ENCODE peak calls at places on chromosomes 3 and 15, in five cellular contexts. A is GM12878, S is SK-N-SH, Z is HepG2, X is K562. G is an unnamed sample.

GRCh38 chr15:59410448-59410896 is 27.5 kb upstream of the FAM81A start:
- DNase-seq in Z (peak; percentile 31), S (no peak), X (no peak), A (peak; percentile 64), G (no peak)

GRCh38 chr3:49180116-49180515 is 8.7 kb downstream of the KLHDC8B start:
- DNase-seq in Z (no peak), X (no peak), A (no peak), S (no peak), G (no peak)

GRCh38 chr15:81813215-81813614 is 232.6 kb downstream of the MEX3B start:
- DNase-seq in Z (no peak), X (peak; percentile 38), A (no peak), S (peak; percentile 24), G (no peak)

GRCh38 chr3:109707642-109708041 is 370.3 kb upstream of the DPPA4 start:
- DNase-seq in X (no peak), S (no peak), Z (no peak), A (no peak), G (no peak)

GRCh38 chr15:69059170-69059943 is 44.9 kb downstream of the NOX5 start:
- DNase-seq in Z (peak; percentile 83), S (peak; percentile 82), A (peak; percentile 19), X (peak; percentile 89), G (peak; percentile 81)

GRCh38 chr15:98347001-98347400 is 301.3 kb upstream of the IGF1R start:
- DNase-seq in X (no peak), A (no peak), S (no peak), Z (no peak), G (no peak)

GRCh38 chr3:63309780-63310179 is 31.7 kb downstream of the SYNPR start:
- DNase-seq in Z (no peak), A (no peak), S (no peak), X (no peak), G (no peak)

GRCh38 chr15:28001641-28002040 is 97.5 kb downstream of the OCA2 start:
- DNase-seq in X (no peak), S (no peak), A (no peak), Z (no peak), G (no peak)

GRCh38 chr3:42080452-42080872 is 10.7 kb upstream of the TRAK1 start:
- DNase-seq in Z (peak; percentile 83), A (peak; percentile 38), S (no peak), X (no peak), G (peak; percentile 32)

GRCh38 chr3:64467255-64467944 is 220.4 kb downstream of the ADAMTS9 start:
- DNase-seq in Z (no peak), S (no peak), A (no peak), X (no peak), G (no peak)

GRCh38 chr3:50676031-50676705 is 1.4 kb downstream of the DOCK3 start:
- DNase-seq in X (no peak), Z (no peak), A (no peak), S (no peak), G (no peak)

DNA sequence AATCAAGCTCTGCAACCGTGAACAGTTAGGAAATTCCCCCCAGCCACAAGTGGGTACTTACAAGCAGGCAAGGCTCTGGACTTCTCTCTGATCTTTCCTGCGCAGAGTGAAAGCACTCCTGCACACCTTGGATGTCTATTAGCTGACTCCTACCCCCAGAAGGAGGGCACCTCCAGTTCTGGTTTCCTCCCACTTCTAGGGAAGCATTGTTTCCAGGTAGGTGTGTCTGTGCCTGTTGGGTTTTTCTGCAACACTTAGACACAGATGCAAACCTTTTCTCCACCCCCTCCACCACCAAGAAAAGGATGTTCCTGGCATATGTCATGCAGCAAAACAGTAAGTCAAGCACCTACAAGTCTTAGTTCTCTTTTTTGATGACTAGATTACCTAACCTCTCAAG is at the start of gene ZBED2:
- DNase-seq in S (no peak), Z (no peak), A (no peak), X (no peak), G (no peak)
- TF ChIP-seq SMC3 in S (no peak), Z (no peak), A (no peak), X (no peak), G (no peak)

GRCh38 chr3:46884929-46885328 is 7.4 kb downstream of the PTH1R start:
- DNase-seq in Z (no peak), A (no peak), X (no peak), S (no peak), G (no peak)
- H3K27me3 ChIP-seq in Z (peaks cover 79% of the 10 kb centered on the region), A (peaks cover 11% of the 10 kb centered on the region), X (peaks cover 79% of the 10 kb centered on the region), S (peaks cover 22% of the 10 kb centered on the region), G (peaks cover 83% of the 10 kb centered on the region)

GRCh38 chr3:12884104-12884742 is 42.9 kb upstream of the RPL32 start:
- DNase-seq in X (no peak), Z (no peak), A (no peak), S (no peak), G (peak; percentile 15)
- TF ChIP-seq SMC3 in X (no peak), Z (no peak), A (no peak), S (no peak), G (no peak)

GRCh38 chr3:10365316-10365715 is 44.4 kb upstream of the SEC13 start:
- DNase-seq in Z (no peak), X (no peak), S (no peak), A (no peak), G (no peak)
- H3K27me3 ChIP-seq in Z (no peaks in the 10 kb centered on the region), X (peaks cover 42% of the 10 kb centered on the region), S (peaks cover 5% of the 10 kb centered on the region), A (no peaks in the 10 kb centered on the region), G (no peaks in the 10 kb centered on the region)

GRCh38 chr3:14863324-14864100 is 44.8 kb downstream of the FGD5 start:
- DNase-seq in X (no peak), A (no peak), S (no peak), Z (no peak), G (no peak)

GRCh38 chr3:14861451-14862302 is 42.9 kb downstream of the FGD5 start:
- DNase-seq in A (no peak), S (no peak), X (no peak), Z (no peak), G (no peak)

GRCh38 chr3:14862661-14863230 is 44.0 kb downstream of the FGD5 start:
- DNase-seq in Z (no peak), S (no peak), A (no peak), X (no peak), G (no peak)

GRCh38 chr3:14862303-14862660 is 43.5 kb downstream of the FGD5 start:
- DNase-seq in S (no peak), X (no peak), Z (no peak), A (no peak), G (no peak)

GRCh38 chr3:14861031-14861430 is 42.3 kb downstream of the FGD5 start:
- DNase-seq in X (no peak), S (no peak), A (no peak), Z (no peak), G (no peak)
- TF ChIP-seq SMC3 in X (no peak), S (no peak), A (no peak), Z (no peak), G (no peak)

GRCh38 chr15:101437209-101437608 is 52.3 kb downstream of the PCSK6 start:
- DNase-seq in X (no peak), S (no peak), Z (no peak), A (no peak), G (no peak)
- H3K27me3 ChIP-seq in X (peaks cover 4% of the 10 kb centered on the region), S (peaks cover 5% of the 10 kb centered on the region), Z (no peaks in the 10 kb centered on the region), A (peaks cover 4% of the 10 kb centered on the region), G (peaks cover 18% of the 10 kb centered on the region)

DNA sequence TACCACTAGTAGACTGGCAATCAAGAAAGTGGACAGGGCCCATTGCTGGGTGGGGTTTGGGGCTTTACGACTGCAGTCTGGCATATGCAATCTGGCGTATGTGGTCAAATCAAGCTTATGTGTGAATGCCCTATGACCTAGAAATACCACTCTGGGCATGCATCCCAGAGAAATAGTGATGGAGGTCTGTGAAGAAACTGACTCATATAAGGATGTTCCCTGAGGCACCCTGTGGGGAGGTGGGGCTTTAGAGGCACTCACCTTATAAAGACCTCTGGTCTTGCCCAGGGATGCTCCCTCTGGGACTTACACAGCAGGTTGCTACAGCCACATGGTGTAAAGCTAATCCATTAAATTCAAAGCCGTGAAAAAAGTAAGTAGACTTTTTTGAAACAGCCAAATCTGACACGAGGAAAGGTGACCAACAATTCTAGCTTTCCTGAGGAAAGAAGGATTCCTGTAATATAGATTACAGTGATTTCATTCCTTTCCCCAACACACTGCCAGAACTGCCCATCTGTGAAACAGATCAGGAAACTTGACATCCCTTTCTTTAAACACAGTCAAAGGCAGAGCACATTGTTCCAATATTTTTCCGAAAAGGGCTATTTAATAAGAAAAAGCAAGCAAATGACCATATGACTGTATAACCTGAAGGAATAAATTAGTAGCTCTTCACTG is 13.6 kb downstream of the RARRES1 start:
- DNase-seq in X (no peak), S (no peak), Z (no peak), A (no peak), G (peak; percentile 94)
- TF ChIP-seq SMC3 in X (no peak), S (no peak), Z (no peak), A (no peak), G (no peak)

DNA sequence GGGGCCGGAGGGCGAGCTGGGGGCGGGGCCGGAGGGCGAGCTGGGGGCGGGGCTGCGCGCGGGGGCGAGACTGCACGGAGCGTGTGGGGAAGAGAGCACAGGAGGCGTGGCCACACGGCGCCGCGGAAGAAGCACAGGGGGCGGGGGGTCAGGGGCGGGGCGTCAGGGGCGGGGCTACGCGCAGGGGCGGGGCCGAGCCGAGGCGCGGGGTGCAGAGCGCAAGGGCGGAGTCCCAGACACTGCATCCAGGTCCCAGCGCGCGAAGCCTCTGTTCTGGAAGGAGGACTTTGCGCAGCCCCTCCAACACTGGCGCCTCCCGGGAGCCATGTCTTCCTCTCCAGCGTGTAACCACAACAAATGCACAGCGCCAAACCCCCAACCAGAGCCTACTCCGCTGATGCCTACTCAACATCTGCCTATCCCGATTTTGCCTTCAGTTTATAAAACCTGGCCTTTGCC is 105.4 kb downstream of the IQSEC1 start:
- DNase-seq in A (no peak), X (peak; percentile 92), Z (peak; percentile 88), S (peak; percentile 100), G (peak; percentile 83)
- H3K27me3 ChIP-seq in A (no peaks in the 10 kb centered on the region), X (no peaks in the 10 kb centered on the region), Z (peaks cover 3% of the 10 kb centered on the region), S (no peaks in the 10 kb centered on the region), G (no peaks in the 10 kb centered on the region)

GRCh38 chr3:101940521-101940992 is 91.2 kb downstream of the NFKBIZ start:
- DNase-seq in S (peak; percentile 64), Z (no peak), X (peak; percentile 65), A (no peak), G (peak; percentile 98)
- TF ChIP-seq SMC3 in S (peak; percentile 1), Z (no peak), X (no peak), A (no peak), G (peak; percentile 9)

GRCh38 chr15:79091204-79091867 is 756 bp upstream of the RASGRF1 start:
- DNase-seq in X (no peak), S (peak; percentile 81), A (no peak), Z (no peak), G (peak; percentile 6)

GRCh38 chr15:79088426-79089205 is 2.0 kb downstream of the RASGRF1 start:
- DNase-seq in A (no peak), X (no peak), S (no peak), Z (no peak), G (no peak)

GRCh38 chr15:79090487-79091203 is at the start of gene RASGRF1:
- DNase-seq in Z (no peak), S (peak; percentile 65), X (no peak), A (no peak), G (no peak)

GRCh38 chr15:79089331-79089889 is 1.2 kb downstream of the RASGRF1 start:
- DNase-seq in Z (no peak), A (no peak), X (no peak), S (peak; percentile 64), G (no peak)

GRCh38 chr15:79089890-79090486 is 592 bp downstream of the RASGRF1 start:
- DNase-seq in Z (no peak), S (peak; percentile 45), A (no peak), X (no peak), G (no peak)
- H3K27me3 ChIP-seq in Z (peaks cover 52% of the 10 kb centered on the region), S (peaks cover 29% of the 10 kb centered on the region), A (peaks cover 9% of the 10 kb centered on the region), X (peaks cover 59% of the 10 kb centered on the region), G (peaks cover 41% of the 10 kb centered on the region)